ENCODE peak calls at places on chromosomes 1 and 21, in four cellular contexts. A is epithelial cell of esophagus, W is natural killer cell, L is CD14-positive monocyte. E is an unnamed sample.

GRCh38 chr1:155931332-155932038 is 2.7 kb downstream of the KHDC4 start:
- DNase-seq in A (peak; percentile 78), W (no peak), L (no peak), E (peak; percentile 1)

GRCh38 chr1:205064741-205065316 is 19.4 kb downstream of the TMEM81 start:
- DNase-seq in A (no peak), W (no peak), L (no peak), E (no peak)

GRCh38 chr1:205973377-205974232 is 29.6 kb downstream of the RAB7B start:
- DNase-seq in A (no peak), W (no peak), L (no peak), E (no peak)

GRCh38 chr1:27418786-27419185 is 26.4 kb downstream of the GPR3 start:
- DNase-seq in A (no peak), W (no peak), L (no peak), E (no peak)

GRCh38 chr1:204455831-204456145 is 38.8 kb downstream of the PIK3C2B start:
- DNase-seq in A (no peak), W (no peak), L (no peak), E (no peak)

GRCh38 chr1:2095981-2096736 is 45.9 kb downstream of the PRKCZ start:
- DNase-seq in A (no peak), W (no peak), L (no peak), E (no peak)

GRCh38 chr1:165600793-165601192 is 30.2 kb upstream of the MGST3 start:
- DNase-seq in A (no peak), W (no peak), L (no peak), E (no peak)

GRCh38 chr1:225697437-225697836 is 44.5 kb upstream of the ENAH start:
- DNase-seq in A (no peak), W (no peak), L (no peak), E (no peak)

GRCh38 chr21:32372755-32373154 is 20.1 kb downstream of the URB1 start:
- DNase-seq in A (peak; percentile 85), W (no peak), L (no peak), E (no peak)

GRCh38 chr1:48817505-48818114 is 40.9 kb upstream of the BEND5 start:
- DNase-seq in A (peak; percentile 66), W (no peak), L (no peak), E (peak; percentile 50)

GRCh38 chr1:18157352-18157751 is 49.8 kb downstream of the IGSF21 start:
- DNase-seq in A (no peak), W (no peak), L (no peak), E (no peak)

GRCh38 chr1:11134352-11135266 is 34.9 kb upstream of the EXOSC10 start:
- DNase-seq in A (peak; percentile 68), W (no peak), L (no peak), E (no peak)

GRCh38 chr1:220335668-220336067 is 63.4 kb upstream of the RAB3GAP2 start:
- DNase-seq in A (peak; percentile 18), W (no peak), L (no peak), E (no peak)

GRCh38 chr1:213820362-213821149 is 167.2 kb upstream of the PROX1 start:
- DNase-seq in A (no peak), W (no peak), L (no peak), E (no peak)

GRCh38 chr1:8702121-8702520 is 115.3 kb downstream of the RERE start:
- DNase-seq in A (peak; percentile 86), W (no peak), L (no peak), E (no peak)

DNA sequence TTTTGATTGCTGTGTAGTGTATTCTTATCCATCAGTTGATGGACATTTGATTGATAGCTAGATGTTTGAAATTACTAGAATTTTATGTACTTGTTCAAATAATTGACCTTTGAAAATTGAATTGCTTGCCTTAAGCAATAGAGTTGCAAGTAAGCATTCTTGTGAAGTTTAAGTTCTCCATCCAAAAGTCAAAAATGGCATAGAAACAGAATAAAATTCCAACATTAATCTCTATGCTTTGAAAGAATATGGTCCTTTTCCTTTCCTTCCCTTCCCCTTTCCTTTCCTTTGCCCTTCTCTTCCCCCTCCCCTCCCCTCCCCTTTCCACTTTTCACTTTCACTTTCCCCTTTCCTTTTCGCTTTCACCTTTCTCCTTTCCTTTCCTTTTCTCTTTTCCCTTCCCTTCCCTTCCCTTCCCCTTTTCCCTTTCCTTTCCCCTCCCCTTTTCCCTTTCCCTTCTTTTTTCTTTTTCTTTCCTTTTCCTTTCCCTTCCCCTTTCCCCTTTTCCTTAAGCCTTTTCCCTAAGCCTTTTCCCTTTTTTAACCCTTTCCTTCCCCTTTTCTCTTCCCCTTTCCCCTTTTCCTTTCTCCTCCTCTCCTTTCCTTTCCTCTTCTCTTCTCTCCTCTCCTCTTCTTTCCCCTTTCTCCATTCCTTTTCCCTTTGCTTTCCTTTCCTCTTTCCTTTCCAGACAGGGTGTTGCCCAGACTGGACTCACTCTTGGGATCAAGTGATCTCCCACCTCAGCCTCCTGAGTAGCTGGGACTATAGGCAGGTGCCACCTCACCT is 67.4 kb downstream of the SASS6 start:
- DNase-seq in A (no peak), W (no peak), L (no peak), E (no peak)
- TF ChIP-seq CTCF in A (no peak), W (no peak), L (no peak), E (no peak)

GRCh38 chr1:4519954-4520353 is 134.5 kb upstream of the AJAP1 start:
- DNase-seq in A (no peak), W (no peak), L (no peak), E (no peak)
- TF ChIP-seq CTCF in A (no peak), W (no peak), L (no peak), E (no peak)

DNA sequence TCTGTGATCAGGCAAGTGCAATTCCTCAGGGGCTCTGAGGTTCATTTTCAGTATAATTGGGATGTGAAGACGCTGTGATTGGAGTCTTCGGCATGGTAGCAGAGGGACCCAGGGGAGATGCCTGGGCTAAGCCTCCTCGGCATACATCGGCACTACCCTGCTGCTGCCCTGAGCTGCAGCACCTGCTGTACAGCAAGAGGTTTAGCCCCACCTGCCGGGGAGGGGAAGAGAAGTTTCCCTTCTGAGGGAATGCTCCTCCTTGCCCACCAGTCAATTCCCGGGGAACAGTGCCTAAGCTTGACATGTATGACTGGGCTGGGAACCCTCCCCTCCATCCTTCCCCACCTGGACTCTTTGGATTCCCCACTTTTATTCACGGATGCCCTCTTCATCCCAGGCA is 24.9 kb downstream of the CNIH3 start:
- DNase-seq in A (peak; percentile 54), W (no peak), L (no peak), E (no peak)
- TF ChIP-seq CTCF in A (peak; percentile 56), W (no peak), L (no peak), E (no peak)

GRCh38 chr21:43190544-43191340 is 21.9 kb downstream of the CRYAA start:
- DNase-seq in A (no peak), W (no peak), L (peak; percentile 20), E (no peak)
- TF ChIP-seq CTCF in A (no peak), W (no peak), L (no peak), E (no peak)

DNA sequence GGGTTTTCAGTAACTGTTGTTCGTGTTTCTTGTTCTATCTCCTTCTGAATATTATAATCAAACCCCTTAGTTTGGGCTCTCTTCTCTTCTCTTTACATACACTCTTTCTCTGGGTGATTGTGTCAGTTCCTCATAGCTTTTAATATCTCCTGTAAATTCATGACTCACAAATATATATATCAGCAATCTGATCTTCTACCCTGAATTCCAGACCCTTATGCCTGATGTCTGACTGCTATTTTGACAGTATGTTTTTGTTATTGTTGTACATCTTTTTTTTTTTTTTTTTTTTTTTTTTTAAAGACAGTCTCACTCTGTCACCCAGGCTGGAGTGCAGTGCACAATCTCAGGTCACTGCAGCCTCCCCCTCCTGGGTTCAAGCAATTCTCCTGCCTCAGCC is 70.8 kb upstream of the MPC2 start:
- DNase-seq in A (no peak), W (no peak), L (no peak), E (no peak)
- TF ChIP-seq CTCF in A (no peak), W (no peak), L (no peak), E (no peak)

GRCh38 chr1:170318141-170318540 is 172.4 kb downstream of the NTMT2 start:
- DNase-seq in A (no peak), W (no peak), L (no peak), E (no peak)
- TF ChIP-seq CTCF in A (no peak), W (no peak), L (no peak), E (no peak)

E was measured in activated B cell treated with CpG ODN at 0.5 μM for 24 hours.